ENCODE peak calls at places on chromosomes 4 and X, in eight cellular contexts. One of them, this sample, is unnamed.

GRCh38 chr4:175947117-175947722 is 118.4 kb upstream of the WDR17 start:
- DNase-seq in AG08395: peak; percentile 24
- DNase-seq in aorta: no peak
- DNase-seq in T-helper 2 cell: no peak
- DNase-seq in NCI-H2081 treated with DMSO at 0.1 percent for 48 hours: no peak
- DNase-seq in stimulated activated CD8-positive, alpha-beta memory T cell treated with anti-CD3 and anti-CD28 coated beads, Interleukin-4, amount 100 ng/mL, for 24 hours: no peak
- DNase-seq in HTR-8/SVneo: no peak
- DNase-seq in mesenchymal stem cell: peak; percentile 31
- DNase-seq in this sample: peak; percentile 54

GRCh38 chr4:125572601-125573000 is 257.8 kb downstream of the FAT4 start:
- DNase-seq in T-helper 2 cell: no peak
- DNase-seq in NCI-H2081 treated with DMSO at 0.1 percent for 48 hours: no peak
- DNase-seq in aorta: no peak
- DNase-seq in stimulated activated CD8-positive, alpha-beta memory T cell treated with anti-CD3 and anti-CD28 coated beads, Interleukin-4, amount 100 ng/mL, for 24 hours: no peak
- DNase-seq in AG08395: no peak
- DNase-seq in mesenchymal stem cell: no peak
- DNase-seq in HTR-8/SVneo: no peak
- DNase-seq in this sample: no peak

GRCh38 chr4:25320374-25321172 is 8.0 kb downstream of the ZCCHC4 start:
- DNase-seq in aorta: no peak
- DNase-seq in AG08395: peak; percentile 76
- DNase-seq in mesenchymal stem cell: peak; percentile 78
- DNase-seq in T-helper 2 cell: no peak
- DNase-seq in stimulated activated CD8-positive, alpha-beta memory T cell treated with anti-CD3 and anti-CD28 coated beads, Interleukin-4, amount 100 ng/mL, for 24 hours: no peak
- DNase-seq in NCI-H2081 treated with DMSO at 0.1 percent for 48 hours: no peak
- DNase-seq in HTR-8/SVneo: no peak
- DNase-seq in this sample: no peak

GRCh38 chrX:154021131-154021611 is 1.5 kb upstream of the IRAK1 start:
- DNase-seq in aorta: no peak
- DNase-seq in stimulated activated CD8-positive, alpha-beta memory T cell treated with anti-CD3 and anti-CD28 coated beads, Interleukin-4, amount 100 ng/mL, for 24 hours: no peak
- DNase-seq in AG08395: peak; percentile 66
- DNase-seq in NCI-H2081 treated with DMSO at 0.1 percent for 48 hours: no peak
- DNase-seq in T-helper 2 cell: no peak
- DNase-seq in HTR-8/SVneo: no peak
- DNase-seq in mesenchymal stem cell: peak; percentile 83
- DNase-seq in this sample: peak; percentile 75

GRCh38 chrX:31294475-31294874 is 222.6 kb upstream of the FTHL17 start:
- DNase-seq in HTR-8/SVneo: no peak
- DNase-seq in stimulated activated CD8-positive, alpha-beta memory T cell treated with anti-CD3 and anti-CD28 coated beads, Interleukin-4, amount 100 ng/mL, for 24 hours: no peak
- DNase-seq in NCI-H2081 treated with DMSO at 0.1 percent for 48 hours: no peak
- DNase-seq in mesenchymal stem cell: no peak
- DNase-seq in aorta: no peak
- DNase-seq in AG08395: no peak
- DNase-seq in T-helper 2 cell: no peak
- DNase-seq in this sample: no peak

GRCh38 chr4:2583517-2583916 is 47.1 kb downstream of the FAM193A start:
- DNase-seq in NCI-H2081 treated with DMSO at 0.1 percent for 48 hours: no peak
- DNase-seq in mesenchymal stem cell: peak; percentile 55
- DNase-seq in HTR-8/SVneo: no peak
- DNase-seq in AG08395: peak; percentile 51
- DNase-seq in stimulated activated CD8-positive, alpha-beta memory T cell treated with anti-CD3 and anti-CD28 coated beads, Interleukin-4, amount 100 ng/mL, for 24 hours: no peak
- DNase-seq in aorta: no peak
- DNase-seq in T-helper 2 cell: no peak
- DNase-seq in this sample: no peak

GRCh38 chr4:5933996-5934831 is 41.3 kb upstream of the CRMP1 start:
- DNase-seq in AG08395: no peak
- DNase-seq in T-helper 2 cell: no peak
- DNase-seq in mesenchymal stem cell: no peak
- DNase-seq in HTR-8/SVneo: no peak
- DNase-seq in stimulated activated CD8-positive, alpha-beta memory T cell treated with anti-CD3 and anti-CD28 coated beads, Interleukin-4, amount 100 ng/mL, for 24 hours: no peak
- DNase-seq in NCI-H2081 treated with DMSO at 0.1 percent for 48 hours: no peak
- DNase-seq in aorta: no peak
- DNase-seq in this sample: no peak

GRCh38 chr4:151238477-151238876 is 38.5 kb upstream of the PRSS48 start:
- DNase-seq in AG08395: no peak
- DNase-seq in T-helper 2 cell: no peak
- DNase-seq in stimulated activated CD8-positive, alpha-beta memory T cell treated with anti-CD3 and anti-CD28 coated beads, Interleukin-4, amount 100 ng/mL, for 24 hours: no peak
- DNase-seq in NCI-H2081 treated with DMSO at 0.1 percent for 48 hours: no peak
- DNase-seq in aorta: no peak
- DNase-seq in HTR-8/SVneo: no peak
- DNase-seq in mesenchymal stem cell: no peak
- DNase-seq in this sample: peak; percentile 57

GRCh38 chrX:24426340-24426913 is 38.7 kb upstream of the PDK3 start:
- DNase-seq in HTR-8/SVneo: no peak
- DNase-seq in mesenchymal stem cell: no peak
- DNase-seq in NCI-H2081 treated with DMSO at 0.1 percent for 48 hours: no peak
- DNase-seq in T-helper 2 cell: peak; percentile 13
- DNase-seq in stimulated activated CD8-positive, alpha-beta memory T cell treated with anti-CD3 and anti-CD28 coated beads, Interleukin-4, amount 100 ng/mL, for 24 hours: no peak
- DNase-seq in aorta: no peak
- DNase-seq in AG08395: no peak
- DNase-seq in this sample: peak; percentile 16

GRCh38 chr4:46937493-46937892 is 28.4 kb upstream of the COX7B2 start:
- DNase-seq in AG08395: no peak
- DNase-seq in stimulated activated CD8-positive, alpha-beta memory T cell treated with anti-CD3 and anti-CD28 coated beads, Interleukin-4, amount 100 ng/mL, for 24 hours: no peak
- DNase-seq in aorta: no peak
- DNase-seq in NCI-H2081 treated with DMSO at 0.1 percent for 48 hours: no peak
- DNase-seq in HTR-8/SVneo: no peak
- DNase-seq in T-helper 2 cell: no peak
- DNase-seq in mesenchymal stem cell: no peak
- DNase-seq in this sample: peak; percentile 38

GRCh38 chr4:45751877-45752276 is 372.0 kb downstream of the GABRG1 start:
- DNase-seq in mesenchymal stem cell: no peak
- DNase-seq in stimulated activated CD8-positive, alpha-beta memory T cell treated with anti-CD3 and anti-CD28 coated beads, Interleukin-4, amount 100 ng/mL, for 24 hours: no peak
- DNase-seq in aorta: no peak
- DNase-seq in HTR-8/SVneo: no peak
- DNase-seq in AG08395: no peak
- DNase-seq in NCI-H2081 treated with DMSO at 0.1 percent for 48 hours: no peak
- DNase-seq in T-helper 2 cell: no peak
- DNase-seq in this sample: no peak

GRCh38 chrX:130086414-130087207 is 23.7 kb downstream of the ELF4 start:
- DNase-seq in T-helper 2 cell: peak; percentile 79
- DNase-seq in NCI-H2081 treated with DMSO at 0.1 percent for 48 hours: no peak
- DNase-seq in aorta: no peak
- DNase-seq in HTR-8/SVneo: no peak
- DNase-seq in mesenchymal stem cell: no peak
- DNase-seq in AG08395: no peak
- DNase-seq in stimulated activated CD8-positive, alpha-beta memory T cell treated with anti-CD3 and anti-CD28 coated beads, Interleukin-4, amount 100 ng/mL, for 24 hours: peak; percentile 62
- DNase-seq in this sample: no peak

GRCh38 chr4:184815046-184815877 is 10.5 kb downstream of the ACSL1 start:
- DNase-seq in stimulated activated CD8-positive, alpha-beta memory T cell treated with anti-CD3 and anti-CD28 coated beads, Interleukin-4, amount 100 ng/mL, for 24 hours: no peak
- DNase-seq in T-helper 2 cell: peak; percentile 36
- DNase-seq in AG08395: peak; percentile 67
- DNase-seq in mesenchymal stem cell: peak; percentile 34
- DNase-seq in aorta: peak; percentile 80
- DNase-seq in NCI-H2081 treated with DMSO at 0.1 percent for 48 hours: peak; percentile 5
- DNase-seq in HTR-8/SVneo: peak; percentile 67
- DNase-seq in this sample: peak; percentile 35

GRCh38 chr4:71607780-71608673 is 175.9 kb downstream of the GC start:
- DNase-seq in mesenchymal stem cell: peak; percentile 22
- DNase-seq in stimulated activated CD8-positive, alpha-beta memory T cell treated with anti-CD3 and anti-CD28 coated beads, Interleukin-4, amount 100 ng/mL, for 24 hours: no peak
- DNase-seq in aorta: no peak
- DNase-seq in NCI-H2081 treated with DMSO at 0.1 percent for 48 hours: no peak
- DNase-seq in T-helper 2 cell: no peak
- DNase-seq in AG08395: no peak
- DNase-seq in HTR-8/SVneo: peak; percentile 4
- DNase-seq in this sample: no peak

GRCh38 chr4:134720030-134720429 is 518.4 kb upstream of the PABPC4L start:
- DNase-seq in mesenchymal stem cell: no peak
- DNase-seq in NCI-H2081 treated with DMSO at 0.1 percent for 48 hours: no peak
- DNase-seq in AG08395: no peak
- DNase-seq in T-helper 2 cell: no peak
- DNase-seq in aorta: no peak
- DNase-seq in HTR-8/SVneo: no peak
- DNase-seq in stimulated activated CD8-positive, alpha-beta memory T cell treated with anti-CD3 and anti-CD28 coated beads, Interleukin-4, amount 100 ng/mL, for 24 hours: no peak
- DNase-seq in this sample: no peak

GRCh38 chr4:1010522-1011021 is 854 bp upstream of the FGFRL1 start:
- DNase-seq in aorta: peak; percentile 87
- DNase-seq in T-helper 2 cell: peak; percentile 86
- DNase-seq in stimulated activated CD8-positive, alpha-beta memory T cell treated with anti-CD3 and anti-CD28 coated beads, Interleukin-4, amount 100 ng/mL, for 24 hours: peak; percentile 54
- DNase-seq in AG08395: peak; percentile 82
- DNase-seq in NCI-H2081 treated with DMSO at 0.1 percent for 48 hours: no peak
- DNase-seq in HTR-8/SVneo: no peak
- DNase-seq in mesenchymal stem cell: peak; percentile 93
- DNase-seq in this sample: peak; percentile 43

GRCh38 chrX:118364261-118364660 is 18.4 kb downstream of the WDR44 start:
- DNase-seq in AG08395: no peak
- DNase-seq in aorta: no peak
- DNase-seq in mesenchymal stem cell: no peak
- DNase-seq in HTR-8/SVneo: no peak
- DNase-seq in T-helper 2 cell: no peak
- DNase-seq in NCI-H2081 treated with DMSO at 0.1 percent for 48 hours: no peak
- DNase-seq in stimulated activated CD8-positive, alpha-beta memory T cell treated with anti-CD3 and anti-CD28 coated beads, Interleukin-4, amount 100 ng/mL, for 24 hours: no peak
- DNase-seq in this sample: no peak

GRCh38 chrX:105822138-105823091 is at the start of gene NRK:
- DNase-seq in mesenchymal stem cell: peak; percentile 56
- DNase-seq in AG08395: no peak
- DNase-seq in NCI-H2081 treated with DMSO at 0.1 percent for 48 hours: no peak
- DNase-seq in HTR-8/SVneo: no peak
- DNase-seq in stimulated activated CD8-positive, alpha-beta memory T cell treated with anti-CD3 and anti-CD28 coated beads, Interleukin-4, amount 100 ng/mL, for 24 hours: no peak
- DNase-seq in aorta: peak; percentile 60
- DNase-seq in T-helper 2 cell: no peak
- DNase-seq in this sample: no peak

GRCh38 chr4:174314770-174315169 is 31.1 kb downstream of the CEP44 start:
- DNase-seq in AG08395: peak; percentile 40
- DNase-seq in HTR-8/SVneo: peak; percentile 26
- DNase-seq in stimulated activated CD8-positive, alpha-beta memory T cell treated with anti-CD3 and anti-CD28 coated beads, Interleukin-4, amount 100 ng/mL, for 24 hours: no peak
- DNase-seq in mesenchymal stem cell: peak; percentile 85
- DNase-seq in aorta: no peak
- DNase-seq in NCI-H2081 treated with DMSO at 0.1 percent for 48 hours: no peak
- DNase-seq in T-helper 2 cell: no peak
- DNase-seq in this sample: no peak

This sample was measured in dermis blood vessel endothelial cell.